ENCODE peak calls at places on chromosomes 1 and 21, in five cellular contexts. V is body of pancreas; E is fibroblast of villous mesenchyme; Z is AG04450; D is CD8-positive, alpha-beta memory T cell. N is an unnamed sample.

GRCh38 chr1:206004821-206005220 is 1.6 kb upstream of the RAB7B start:
- DNase-seq in V (no peak), E (no peak), Z (no peak), D (no peak), N (peak)

GRCh38 chr1:24233684-24234600 is 46.9 kb upstream of the IFNLR1 start:
- DNase-seq in V (no peak), E (no peak), Z (no peak), D (no peak), N (no peak)

GRCh38 chr21:38467911-38468310 is 30.4 kb downstream of the ERG start:
- DNase-seq in V (no peak), E (no peak), Z (no peak), D (no peak), N (no peak)

GRCh38 chr1:110610741-110611286 is 4.7 kb upstream of the KCNA2 start:
- DNase-seq in V (no peak), E (no peak), Z (no peak), D (no peak), N (no peak)

GRCh38 chr21:43318841-43319781 is 107.8 kb downstream of the SIK1 start:
- DNase-seq in V (no peak), E (peak), Z (peak), D (no peak), N (no peak)

GRCh38 chr1:23126801-23127200 is 41.9 kb downstream of the LUZP1 start:
- DNase-seq in V (no peak), E (peak), Z (peak), D (no peak), N (no peak)

GRCh38 chr1:233477359-233477758 is 136.5 kb upstream of the KCNK1 start:
- DNase-seq in V (no peak), E (no peak), Z (no peak), D (no peak), N (no peak)

GRCh38 chr1:88302843-88303486 is 381.1 kb upstream of the PKN2 start:
- DNase-seq in V (peak), E (peak), Z (peak), D (no peak), N (no peak)

GRCh38 chr1:207852576-207853371 is 58.2 kb downstream of the CD34 start:
- DNase-seq in V (no peak), E (no peak), Z (no peak), D (no peak), N (no peak)

GRCh38 chr1:169105434-169106094 is 926 bp upstream of the ATP1B1 start:
- DNase-seq in V (peak), E (no peak), Z (no peak), D (peak), N (peak)

GRCh38 chr1:244735404-244735803 is 82.5 kb downstream of the DESI2 start:
- DNase-seq in V (no peak), E (no peak), Z (no peak), D (no peak), N (no peak)

GRCh38 chr1:115337276-115337632 is 795 bp downstream of the NGF start:
- DNase-seq in V (no peak), E (no peak), Z (no peak), D (no peak), N (no peak)

GRCh38 chr1:198161718-198162090 is 4.9 kb downstream of the NEK7 start:
- DNase-seq in V (no peak), E (no peak), Z (no peak), D (no peak), N (no peak)

GRCh38 chr1:66434096-66434495 is 99.9 kb upstream of the SGIP1 start:
- DNase-seq in V (peak), E (peak), Z (peak), D (no peak), N (no peak)

GRCh38 chr1:67274623-67275325 is 32.9 kb upstream of the IL12RB2 start:
- DNase-seq in V (no peak), E (no peak), Z (no peak), D (no peak), N (no peak)

GRCh38 chr1:178023181-178023618 is 53.3 kb upstream of the SEC16B start:
- DNase-seq in V (no peak), E (peak), Z (no peak), D (no peak), N (no peak)

GRCh38 chr1:185528084-185528656 is 206.0 kb upstream of the HMCN1 start:
- DNase-seq in V (no peak), E (no peak), Z (no peak), D (no peak), N (no peak)

GRCh38 chr1:32411261-32411660 is 17.0 kb upstream of the BSDC1 start:
- DNase-seq in V (no peak), E (no peak), Z (no peak), D (no peak), N (no peak)

GRCh38 chr1:227794813-227795183 is 20.7 kb upstream of the PRSS38 start:
- DNase-seq in V (no peak), E (no peak), Z (no peak), D (no peak), N (no peak)

GRCh38 chr1:19762175-19762779 is 37.4 kb downstream of the TMCO4 start:
- DNase-seq in V (peak), E (peak), Z (no peak), D (no peak), N (peak)

GRCh38 chr1:160806109-160806665 is 10.2 kb downstream of the LY9 start:
- DNase-seq in V (no peak), E (no peak), Z (no peak), D (no peak), N (no peak)

GRCh38 chr1:63868220-63868897 is 94.5 kb downstream of the ROR1 start:
- DNase-seq in V (no peak), E (peak), Z (no peak), D (no peak), N (no peak)

GRCh38 chr1:63873751-63874150 is 99.9 kb downstream of the ROR1 start:
- DNase-seq in V (no peak), E (peak), Z (no peak), D (no peak), N (no peak)

GRCh38 chr1:63870152-63870551 is 96.3 kb downstream of the ROR1 start:
- DNase-seq in V (no peak), E (no peak), Z (no peak), D (no peak), N (no peak)

GRCh38 chr1:63874278-63874880 is 100.6 kb downstream of the ROR1 start:
- DNase-seq in V (no peak), E (peak), Z (no peak), D (no peak), N (no peak)

DNA sequence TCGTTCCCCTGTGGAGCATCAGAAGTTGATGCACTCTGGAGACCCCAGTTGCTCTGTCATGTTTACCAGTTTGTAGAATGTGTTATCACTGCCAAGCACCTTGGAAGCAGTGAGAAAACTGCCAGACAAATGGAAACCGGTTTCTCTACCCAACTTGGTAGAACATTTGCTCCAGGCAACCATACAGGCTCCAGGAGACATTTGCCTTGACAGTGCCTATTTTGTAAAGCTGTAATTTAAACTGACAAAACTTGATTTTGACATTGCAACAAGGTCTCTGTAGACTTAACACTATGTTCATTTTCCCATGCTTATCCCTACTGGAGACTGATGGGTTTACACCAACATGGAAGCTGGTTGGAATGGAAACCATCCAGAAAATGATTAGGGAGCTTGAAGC is 97.6 kb downstream of the ROR1 start:
- DNase-seq in V (no peak), E (no peak), Z (no peak), D (no peak), N (no peak)
- H3K4me3 ChIP-seq in V (no peak), E (no peak), Z (no peak), D (no peak), N (no peak)

GRCh38 chr1:13790290-13791035 is 90.5 kb downstream of the PRDM2 start:
- DNase-seq in V (no peak), E (no peak), Z (no peak), D (no peak), N (no peak)

GRCh38 chr1:13797397-13797796 is 97.4 kb downstream of the PRDM2 start:
- DNase-seq in V (no peak), E (no peak), Z (no peak), D (no peak), N (no peak)

GRCh38 chr1:13792429-13792828 is 92.4 kb downstream of the PRDM2 start:
- DNase-seq in V (no peak), E (peak), Z (no peak), D (no peak), N (no peak)

GRCh38 chr1:13794231-13795187 is 94.5 kb downstream of the PRDM2 start:
- DNase-seq in V (no peak), E (no peak), Z (no peak), D (no peak), N (no peak)

DNA sequence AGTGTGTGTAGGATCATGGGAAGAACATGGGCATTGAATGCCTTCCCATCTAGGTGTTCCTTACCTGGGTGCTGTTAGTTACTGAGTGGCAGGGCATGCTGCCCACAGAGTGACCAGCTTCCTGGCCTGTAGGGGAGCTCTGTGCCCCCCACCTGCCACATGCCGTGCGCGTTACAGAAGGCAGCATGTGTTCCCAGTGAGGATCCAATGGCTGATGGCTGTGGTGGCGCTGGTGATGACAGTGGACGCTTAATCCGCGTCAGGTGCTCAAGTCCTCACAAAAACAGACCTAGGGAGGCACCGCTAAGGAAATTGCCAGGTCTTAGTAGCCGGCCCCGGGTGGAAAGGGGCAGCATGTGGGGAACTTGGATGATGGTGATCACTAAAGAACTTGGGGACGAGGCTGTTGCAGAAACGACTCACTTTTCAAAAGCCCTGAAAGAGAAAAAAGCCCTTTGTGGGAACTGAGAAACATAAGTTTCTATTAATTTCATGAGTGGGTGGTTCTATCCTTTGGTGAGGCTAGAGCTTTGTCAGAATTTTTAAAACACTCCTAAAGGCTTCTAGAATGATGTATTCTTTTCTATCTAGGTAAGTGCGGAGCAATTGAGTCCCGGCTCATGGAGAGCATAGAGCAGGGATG is 93.2 kb downstream of the PRDM2 start:
- DNase-seq in V (no peak), E (no peak), Z (no peak), D (no peak), N (no peak)
- H3K4me3 ChIP-seq in V (no peak), E (no peak), Z (no peak), D (no peak), N (no peak)

GRCh38 chr1:155175281-155175926 is 1.8 kb downstream of the TRIM46 start:
- DNase-seq in V (no peak), E (no peak), Z (no peak), D (no peak), N (peak)
- H3K4me3 ChIP-seq in V (no peak), E (no peak), Z (peak), D (no peak), N (no peak)

GRCh38 chr1:15584489-15585363 is at the start of gene AGMAT:
- DNase-seq in V (peak), E (no peak), Z (no peak), D (peak), N (peak)
- H3K4me3 ChIP-seq in V (no peak), E (peak), Z (peak), D (peak), N (peak)

N was measured in colonic mucosa.